ENCODE peak calls at places on chromosomes 2 and 18, in eight cellular contexts. A, B, V, C, Y, L, P and X are unnamed samples.

GRCh38 chr2:217282531-217282930 is 422.7 kb upstream of the TNP1 start:
- DNase-seq in A (no peak), B (no peak), V (no peak), C (no peak), Y (no peak), L (no peak), P (no peak), X (no peak)

GRCh38 chr2:36486546-36487044 is 111.4 kb downstream of the FEZ2 start:
- DNase-seq in A (no peak), B (peak), V (no peak), C (no peak), Y (no peak), L (no peak), P (no peak), X (no peak)

GRCh38 chr2:241148891-241149674 is at the start of gene PASK:
- DNase-seq in A (peak), B (peak), V (peak), C (peak), Y (peak), L (peak), P (peak), X (peak)

GRCh38 chr2:71882949-71883472 is 264.7 kb downstream of the CYP26B1 start:
- DNase-seq in A (no peak), B (peak), V (peak), C (peak), Y (no peak), L (peak), P (peak), X (peak)

GRCh38 chr2:75146903-75147332 is 52.4 kb downstream of the TACR1 start:
- DNase-seq in A (no peak), B (peak), V (no peak), C (no peak), Y (no peak), L (no peak), P (no peak), X (no peak)

GRCh38 chr2:220445429-220446105 is 818.1 kb downstream of the SLC4A3 start:
- DNase-seq in A (no peak), B (no peak), V (no peak), C (no peak), Y (no peak), L (no peak), P (no peak), X (no peak)

GRCh38 chr2:31524592-31524991 is 56.1 kb downstream of the SRD5A2 start:
- DNase-seq in A (no peak), B (no peak), V (no peak), C (no peak), Y (no peak), L (no peak), P (no peak), X (no peak)

GRCh38 chr2:49753344-49753930 is 599.1 kb upstream of the FSHR start:
- DNase-seq in A (no peak), B (peak), V (no peak), C (no peak), Y (no peak), L (no peak), P (no peak), X (no peak)

GRCh38 chr2:145652992-145653545 is 1133.2 kb upstream of the ZEB2 start:
- DNase-seq in A (no peak), B (peak), V (no peak), C (no peak), Y (no peak), L (no peak), P (no peak), X (no peak)

GRCh38 chr2:166972418-166972817 is 84.1 kb downstream of the XIRP2 start:
- DNase-seq in A (no peak), B (no peak), V (no peak), C (no peak), Y (no peak), L (no peak), P (no peak), X (no peak)

GRCh38 chr18:79378416-79379250 is 17.1 kb upstream of the NFATC1 start:
- DNase-seq in A (peak), B (peak), V (peak), C (peak), Y (no peak), L (peak), P (peak), X (no peak)

GRCh38 chr2:60597346-60597745 is 43.9 kb upstream of the BCL11A start:
- DNase-seq in A (no peak), B (no peak), V (no peak), C (no peak), Y (no peak), L (no peak), P (no peak), X (no peak)

GRCh38 chr18:44691148-44691925 is 10.6 kb downstream of the SETBP1 start:
- DNase-seq in A (no peak), B (no peak), V (no peak), C (no peak), Y (no peak), L (no peak), P (no peak), X (no peak)

GRCh38 chr18:9133225-9133624 is 3.4 kb upstream of the ANKRD12 start:
- DNase-seq in A (no peak), B (no peak), V (no peak), C (no peak), Y (no peak), L (no peak), P (no peak), X (no peak)

GRCh38 chr2:30738141-30738911 is 68.9 kb downstream of the CAPN13 start:
- DNase-seq in A (no peak), B (no peak), V (no peak), C (no peak), Y (no peak), L (no peak), P (no peak), X (no peak)

GRCh38 chr2:164747140-164747539 is 94.5 kb downstream of the COBLL1 start:
- DNase-seq in A (no peak), B (no peak), V (no peak), C (no peak), Y (no peak), L (no peak), P (no peak), X (no peak)